ENCODE peak calls at places on chromosomes 3 and 15, in seven cellular contexts. Z, G, E, V, K, H and R are unnamed samples.

GRCh38 chr3:149145926-149146325 is 16.5 kb downstream of the HPS3 start:
- DNase-seq in Z (no peak), G (no peak), E (no peak), V (no peak), K (no peak), H (no peak), R (no peak)

GRCh38 chr3:183253961-183254815 is 1.1 kb downstream of the B3GNT5 start:
- DNase-seq in Z (no peak), G (peak), E (peak), V (no peak), K (peak), H (no peak), R (no peak)

GRCh38 chr15:50418041-50418583 is 6.1 kb upstream of the USP8 start:
- DNase-seq in Z (no peak), G (no peak), E (no peak), V (no peak), K (no peak), H (peak), R (no peak)

GRCh38 chr3:35659808-35660207 is 20.5 kb downstream of the ARPP21 start:
- DNase-seq in Z (no peak), G (no peak), E (no peak), V (no peak), K (no peak), H (no peak), R (no peak)

GRCh38 chr15:93980149-93980911 is 251.0 kb upstream of the MCTP2 start:
- DNase-seq in Z (no peak), G (no peak), E (no peak), V (no peak), K (peak), H (peak), R (no peak)

GRCh38 chr3:51963951-51964451 is 3.3 kb downstream of the PCBP4 start:
- DNase-seq in Z (no peak), G (no peak), E (no peak), V (peak), K (no peak), H (no peak), R (no peak)

GRCh38 chr3:61954097-61954528 is 392.7 kb downstream of the PTPRG start:
- DNase-seq in Z (no peak), G (peak), E (peak), V (no peak), K (no peak), H (peak), R (no peak)

GRCh38 chr15:63469190-63469589 is 35.2 kb upstream of the USP3 start:
- DNase-seq in Z (no peak), G (no peak), E (no peak), V (no peak), K (no peak), H (no peak), R (no peak)

GRCh38 chr15:89556413-89557262 is 18.6 kb upstream of the TICRR start:
- DNase-seq in Z (peak), G (peak), E (peak), V (peak), K (no peak), H (peak), R (no peak)

GRCh38 chr15:84857418-84858004 is 27.0 kb upstream of the SLC28A1 start:
- DNase-seq in Z (no peak), G (no peak), E (no peak), V (no peak), K (no peak), H (no peak), R (no peak)

GRCh38 chr3:120448707-120449650 is 1.8 kb downstream of the FSTL1 start:
- DNase-seq in Z (no peak), G (peak), E (peak), V (peak), K (no peak), H (peak), R (no peak)

GRCh38 chr3:171334465-171334811 is 125.8 kb downstream of the TNIK start:
- DNase-seq in Z (no peak), G (no peak), E (no peak), V (no peak), K (peak), H (no peak), R (no peak)

GRCh38 chr3:76026379-76026778 is 241.0 kb upstream of the ZNF717 start:
- DNase-seq in Z (no peak), G (peak), E (no peak), V (no peak), K (no peak), H (no peak), R (no peak)

GRCh38 chr3:115164374-115165221 is 17.5 kb upstream of the ZBTB20 start:
- DNase-seq in Z (no peak), G (no peak), E (no peak), V (no peak), K (no peak), H (no peak), R (no peak)

GRCh38 chr3:115341208-115341607 is 194.1 kb upstream of the ZBTB20 start:
- DNase-seq in Z (peak), G (peak), E (peak), V (no peak), K (no peak), H (peak), R (no peak)

GRCh38 chr3:175914785-175915184 is 1055.7 kb downstream of the NAALADL2 start:
- DNase-seq in Z (no peak), G (peak), E (no peak), V (no peak), K (no peak), H (peak), R (no peak)

GRCh38 chr3:186097663-186098451 is 11.0 kb downstream of the ETV5 start:
- DNase-seq in Z (peak), G (peak), E (peak), V (peak), K (peak), H (peak), R (peak)

GRCh38 chr3:186098740-186099139 is 10.1 kb downstream of the ETV5 start:
- DNase-seq in Z (no peak), G (peak), E (no peak), V (no peak), K (no peak), H (no peak), R (no peak)

GRCh38 chr3:186095584-186096061 is 13.3 kb downstream of the ETV5 start:
- DNase-seq in Z (no peak), G (no peak), E (no peak), V (no peak), K (peak), H (no peak), R (peak)

GRCh38 chr3:186096295-186096694 is 12.6 kb downstream of the ETV5 start:
- DNase-seq in Z (no peak), G (no peak), E (no peak), V (no peak), K (no peak), H (no peak), R (no peak)

GRCh38 chr3:186097317-186097662 is 11.6 kb downstream of the ETV5 start:
- DNase-seq in Z (no peak), G (no peak), E (no peak), V (no peak), K (no peak), H (no peak), R (no peak)
- H3K4me3 ChIP-seq in Z (peak), G (peak), E (peak), V (peak), K (peak), H (no peak), R (no peak)

DNA sequence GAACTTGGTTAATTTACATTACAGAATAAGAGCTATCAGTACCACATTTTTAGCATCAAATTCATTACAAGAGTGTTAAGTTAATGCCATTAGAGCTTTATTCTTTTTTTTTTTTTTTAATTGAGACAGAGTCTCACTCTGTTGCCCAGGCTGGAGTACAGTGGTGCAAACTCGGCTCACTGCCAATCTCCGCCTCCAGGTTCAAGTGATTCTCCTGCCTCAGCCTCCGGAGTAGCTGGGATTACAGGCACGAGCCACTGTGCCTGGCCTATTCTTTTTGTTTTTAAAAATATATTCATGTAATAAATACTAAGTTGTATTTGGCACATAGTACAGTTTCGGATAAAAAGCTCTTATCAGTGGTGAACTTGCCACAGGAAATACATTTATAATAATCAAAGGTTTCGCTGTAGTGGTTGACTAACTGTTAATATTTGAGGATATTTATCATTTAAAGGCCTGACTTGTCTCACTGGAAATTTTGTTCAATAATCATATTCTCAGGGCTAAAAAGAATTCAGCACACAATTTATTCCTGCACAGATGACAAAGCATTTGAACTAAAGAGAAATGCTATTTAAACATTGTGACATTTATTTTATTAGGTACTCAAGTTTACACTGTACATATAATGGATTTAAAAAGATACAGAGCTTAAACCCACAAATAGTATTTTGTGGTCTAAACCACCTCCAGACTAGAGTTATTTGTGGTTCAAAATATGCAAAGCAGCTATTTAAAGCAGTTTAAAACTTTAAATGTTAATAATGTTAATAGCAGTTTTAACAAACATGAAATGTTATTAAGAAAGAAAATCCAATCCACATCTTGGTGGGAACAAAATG is 6.1 kb upstream of the LEKR1 start:
- DNase-seq in Z (no peak), G (no peak), E (no peak), V (no peak), K (no peak), H (no peak), R (no peak)
- H3K4me3 ChIP-seq in Z (no peak), G (no peak), E (no peak), V (no peak), K (no peak), H (no peak), R (no peak)

DNA sequence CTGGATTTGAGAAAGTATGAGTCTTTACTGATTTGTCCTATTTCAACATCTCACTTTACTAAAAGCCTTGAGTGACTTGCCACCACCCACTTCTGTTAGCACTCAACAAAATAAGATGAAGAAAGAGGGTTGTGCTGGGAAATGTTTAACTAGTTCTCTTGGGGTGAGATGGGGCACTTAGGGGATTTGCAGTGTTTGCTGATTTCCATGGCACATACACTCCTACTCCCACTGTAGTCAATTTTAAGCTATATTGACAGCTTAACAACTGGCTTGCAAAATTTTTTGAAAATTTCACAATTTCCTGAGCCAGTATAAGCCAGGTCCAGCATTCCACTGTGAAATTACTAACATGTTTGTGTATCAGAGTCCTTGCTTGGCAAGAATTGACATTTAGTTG is 463.0 kb upstream of the ARHGEF26 start:
- DNase-seq in Z (no peak), G (peak), E (peak), V (no peak), K (no peak), H (peak), R (no peak)
- H3K4me3 ChIP-seq in Z (no peak), G (no peak), E (no peak), V (no peak), K (no peak), H (no peak), R (no peak)

GRCh38 chr3:81426826-81427565 is 334.4 kb downstream of the GBE1 start:
- DNase-seq in Z (no peak), G (no peak), E (no peak), V (no peak), K (no peak), H (no peak), R (no peak)
- H3K4me3 ChIP-seq in Z (no peak), G (no peak), E (no peak), V (no peak), K (no peak), H (no peak), R (no peak)

GRCh38 chr3:84820906-84821305 is 137.9 kb upstream of the CADM2 start:
- DNase-seq in Z (no peak), G (no peak), E (no peak), V (no peak), K (no peak), H (no peak), R (no peak)
- H3K4me3 ChIP-seq in Z (no peak), G (no peak), E (no peak), V (no peak), K (no peak), H (no peak), R (no peak)

DNA sequence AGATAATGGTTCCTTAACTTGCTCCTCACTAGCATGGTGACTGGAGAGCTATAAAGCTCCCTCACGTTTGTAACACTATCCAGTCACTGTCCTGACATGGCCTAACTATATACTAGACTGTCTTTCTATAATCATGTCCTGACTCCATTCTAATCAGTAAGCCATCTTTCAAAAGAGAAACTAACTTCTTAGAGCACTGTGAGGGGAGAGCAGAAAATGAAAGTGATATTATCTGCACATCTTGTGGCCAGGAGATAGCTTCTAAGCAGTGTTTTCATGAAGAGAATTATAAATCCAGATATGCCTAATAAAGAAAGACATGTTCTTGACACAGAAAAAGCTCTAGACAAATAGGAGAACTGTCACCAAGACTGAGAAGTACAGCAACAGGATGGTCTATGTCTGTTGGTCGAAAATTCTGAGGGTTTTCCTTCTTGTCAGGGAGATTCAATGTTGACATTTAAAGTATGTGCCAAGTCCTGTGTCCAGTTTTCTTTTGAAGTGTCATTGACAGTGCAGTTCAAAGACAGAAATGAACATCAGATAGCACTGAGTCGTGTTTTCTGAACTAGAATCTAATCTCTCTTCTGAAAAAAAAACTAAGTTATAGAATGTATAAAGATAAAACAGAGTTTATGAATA is 230.6 kb upstream of the PEX5L start:
- DNase-seq in Z (no peak), G (no peak), E (no peak), V (no peak), K (no peak), H (no peak), R (no peak)
- H3K4me3 ChIP-seq in Z (no peak), G (peak), E (no peak), V (no peak), K (no peak), H (no peak), R (no peak)

GRCh38 chr15:51830279-51830806 is 890 bp downstream of the TMOD3 start:
- DNase-seq in Z (no peak), G (peak), E (peak), V (no peak), K (no peak), H (peak), R (no peak)

GRCh38 chr15:51829360-51830278 is at the start of gene TMOD3:
- DNase-seq in Z (peak), G (peak), E (peak), V (peak), K (peak), H (peak), R (peak)

GRCh38 chr15:51825701-51826100 is 3.8 kb upstream of the TMOD3 start:
- DNase-seq in Z (no peak), G (no peak), E (no peak), V (no peak), K (no peak), H (no peak), R (no peak)

GRCh38 chr15:51833782-51834181 is 4.3 kb downstream of the TMOD3 start:
- DNase-seq in Z (no peak), G (no peak), E (no peak), V (no peak), K (no peak), H (no peak), R (no peak)

DNA sequence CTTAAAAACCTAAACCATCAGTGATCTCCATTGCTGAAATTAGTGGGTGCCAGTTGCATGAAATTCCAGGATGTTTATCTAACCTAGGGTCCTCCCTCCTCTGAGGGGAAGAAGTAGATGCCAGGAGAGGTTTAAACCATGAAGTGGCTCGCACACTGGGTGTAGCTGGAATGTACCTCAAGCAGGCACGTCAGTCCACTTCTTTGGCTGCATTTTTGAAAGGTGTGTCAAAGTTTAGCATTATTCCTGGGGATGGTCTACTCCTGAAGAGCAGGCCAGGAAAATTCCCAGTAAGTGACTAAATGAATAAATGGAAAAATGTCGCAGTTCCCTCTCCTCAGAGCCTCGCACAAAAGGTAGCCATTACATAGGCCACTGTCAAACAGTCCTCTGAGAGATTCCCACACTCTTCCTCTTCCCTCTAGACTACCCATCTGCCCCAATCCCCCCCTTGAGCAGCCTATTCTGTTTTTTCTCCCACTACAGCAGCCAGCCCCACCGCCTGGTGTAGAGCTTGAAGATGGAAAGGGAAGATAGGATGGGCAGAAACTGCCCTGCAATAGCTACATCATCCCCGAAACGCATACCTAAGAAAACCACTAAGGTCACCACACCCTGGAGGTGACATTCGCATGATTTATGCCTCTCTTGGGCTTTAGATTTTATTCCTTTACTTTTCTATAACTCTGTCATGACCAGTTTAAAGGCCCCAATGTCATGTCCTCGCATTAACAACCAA is 663 bp upstream of the TMOD3 start:
- DNase-seq in Z (no peak), G (no peak), E (no peak), V (no peak), K (no peak), H (no peak), R (no peak)
- H3K4me3 ChIP-seq in Z (no peak), G (peak), E (no peak), V (peak), K (peak), H (no peak), R (peak)